ENCODE peak calls at places on chromosomes 5 and 9, in nine cellular contexts. Q is neural progenitor cell, U is PC-3, L is sigmoid colon, M is heart right ventricle, Z is heart left ventricle, B is cardiac muscle cell, P is PC-9, R is adrenal gland. E is an unnamed sample.
A peak's percentile ranks its signal among the peaks of the same experiment; 100 is the strongest.

GRCh38 chr5:114435885-114436299 is 74.0 kb downstream of the KCNN2 start:
- DNase-seq in Z (no peak), M (no peak), P (no peak), L (no peak), R (no peak), U (no peak), B (no peak), Q (no peak), E (no peak)

GRCh38 chr5:38370341-38371100 is 112.2 kb downstream of the EGFLAM start:
- DNase-seq in P (peak; percentile 21), Z (peak; percentile 63), Q (no peak), R (no peak), L (no peak), B (no peak), M (peak; percentile 39), U (no peak), E (no peak)

GRCh38 chr5:117954341-117954740 is 1034.0 kb downstream of the DTWD2 start:
- DNase-seq in Z (no peak), M (no peak), L (no peak), B (no peak), U (no peak), Q (no peak), P (no peak), R (no peak), E (no peak)

GRCh38 chr9:114303977-114304376 is 18.9 kb upstream of the ORM1 start:
- DNase-seq in R (peak; percentile 8), L (no peak), Q (no peak), Z (no peak), B (no peak), P (no peak), M (no peak), U (no peak), E (peak; percentile 32)

GRCh38 chr5:81391-82021 is 10.5 kb upstream of the PLEKHG4B start:
- DNase-seq in R (no peak), M (no peak), L (no peak), Q (peak; percentile 50), U (no peak), B (no peak), P (no peak), Z (no peak), E (no peak)

GRCh38 chr5:73654171-73654811 is 28.3 kb downstream of the ARHGEF28 start:
- DNase-seq in B (no peak), L (no peak), Z (no peak), P (peak; percentile 96), M (no peak), U (peak; percentile 43), R (no peak), Q (no peak), E (no peak)

GRCh38 chr5:151159649-151160373 is 2.2 kb upstream of the ANXA6 start:
- DNase-seq in M (no peak), L (no peak), P (no peak), B (no peak), U (no peak), R (no peak), Q (no peak), Z (no peak), E (no peak)

GRCh38 chr5:1552469-1553255 is 28.9 kb upstream of the LPCAT1 start:
- DNase-seq in L (peak; percentile 85), P (no peak), M (peak; percentile 51), R (no peak), Q (peak; percentile 53), B (no peak), Z (peak; percentile 55), U (no peak), E (no peak)

GRCh38 chr5:101278011-101278687 is 375.1 kb upstream of the ST8SIA4 start:
- DNase-seq in U (peak; percentile 71), R (no peak), Q (no peak), B (no peak), Z (no peak), P (peak; percentile 44), L (no peak), M (no peak), E (no peak)

GRCh38 chr5:178791976-178792375 is 61.5 kb upstream of the ZNF354A start:
- DNase-seq in P (no peak), L (peak; percentile 39), Q (no peak), M (no peak), Z (no peak), B (no peak), R (no peak), U (no peak), E (no peak)

GRCh38 chr9:87263291-87263690 is 234.4 kb upstream of the DAPK1 start:
- DNase-seq in R (no peak), L (no peak), M (no peak), Q (peak; percentile 45), B (no peak), U (no peak), P (no peak), Z (no peak), E (no peak)
- TF ChIP-seq CTCF in R (no peak), L (no peak), M (no peak), Q (peak; percentile 49), B (peak; percentile 11), U (no peak), P (no peak), Z (peak; percentile 18), E (no peak)

DNA sequence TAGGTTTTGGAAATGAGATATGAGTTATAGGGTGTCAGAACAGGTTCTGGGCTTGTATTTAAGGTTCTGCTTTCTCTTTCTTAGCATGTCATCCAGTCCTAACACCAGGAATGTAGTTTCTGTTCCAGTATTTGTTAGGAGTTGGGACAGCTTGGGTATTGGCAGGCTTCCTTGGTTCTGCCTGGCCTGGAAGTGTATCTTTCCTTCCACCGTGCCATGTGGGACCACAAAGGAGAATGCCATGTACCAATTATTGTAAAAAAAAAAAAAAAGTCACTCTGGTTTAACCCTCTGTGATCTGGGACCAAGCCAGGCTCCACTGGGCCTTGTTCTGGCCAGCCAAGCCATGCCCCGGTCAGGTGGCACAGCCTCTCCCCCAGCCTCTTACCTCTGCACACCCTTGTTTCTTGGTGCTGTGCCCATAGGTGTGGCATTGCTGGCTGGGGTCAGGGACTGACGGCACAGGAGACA is 47.8 kb downstream of the ARHGAP26 start:
- DNase-seq in U (peak; percentile 26), M (no peak), B (no peak), L (no peak), Q (no peak), Z (no peak), P (no peak), R (no peak), E (no peak)
- H3K27ac ChIP-seq in U (peak overlapping the region; percentile 97), M (peak overlapping the region; percentile 91), B (no peak overlapping the region), L (peak overlapping the region; percentile 32), Q (no peak overlapping the region), Z (no peak overlapping the region), P (peak overlapping the region; percentile 87), R (no peak overlapping the region), E (no peak overlapping the region)

GRCh38 chr5:44183312-44183711 is 205.9 kb downstream of the FGF10 start:
- DNase-seq in Z (no peak), P (no peak), M (no peak), B (no peak), L (no peak), U (no peak), R (no peak), Q (no peak), E (no peak)

GRCh38 chr5:44189255-44189654 is 200.0 kb downstream of the FGF10 start:
- DNase-seq in B (no peak), M (no peak), R (no peak), P (no peak), L (no peak), U (no peak), Q (no peak), Z (no peak), E (no peak)

GRCh38 chr5:44178414-44178813 is 210.8 kb downstream of the FGF10 start:
- DNase-seq in Z (no peak), P (no peak), M (no peak), B (no peak), U (peak; percentile 22), R (no peak), Q (no peak), L (no peak), E (no peak)

GRCh38 chr5:44183753-44184152 is 205.5 kb downstream of the FGF10 start:
- DNase-seq in M (no peak), R (no peak), Z (no peak), L (no peak), Q (peak; percentile 47), P (no peak), U (no peak), B (no peak), E (no peak)
- H3K4me3 ChIP-seq in M (no peak overlapping the region), R (no peak overlapping the region), Z (no peak overlapping the region), L (no peak overlapping the region), Q (no peak overlapping the region), P (no peak overlapping the region), U (no peak overlapping the region), B (no peak overlapping the region), E (no peak overlapping the region)

DNA sequence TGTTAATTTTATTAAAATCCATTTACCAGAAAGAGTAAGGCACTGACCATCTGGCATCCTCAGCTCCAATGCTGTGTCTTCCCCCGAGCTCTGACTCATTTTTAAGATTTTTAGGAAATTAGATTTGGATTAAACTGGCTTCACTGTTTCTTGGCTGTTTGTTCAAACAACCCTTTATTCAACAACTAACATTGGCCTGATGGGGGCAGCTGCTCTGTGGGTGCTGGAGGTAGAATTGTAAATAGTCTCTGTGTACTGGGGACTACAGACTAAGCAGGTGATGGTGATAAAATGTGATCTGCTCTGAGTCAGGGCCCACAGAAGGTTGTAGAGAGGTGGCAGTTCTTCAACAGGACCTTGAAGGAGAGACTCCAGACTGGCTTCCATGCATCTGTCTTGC is 2.9 kb downstream of the RABEPK start:
- DNase-seq in R (no peak), L (no peak), B (no peak), Q (no peak), U (no peak), P (no peak), M (no peak), Z (no peak), E (no peak)
- TF ChIP-seq CTCF in R (no peak), L (no peak), B (no peak), Q (no peak), U (no peak), P (no peak), M (no peak), Z (no peak), E (no peak)

GRCh38 chr5:35164860-35165542 is 65.3 kb downstream of the PRLR start:
- DNase-seq in Z (no peak), B (no peak), P (no peak), U (no peak), Q (no peak), M (no peak), R (no peak), L (no peak), E (no peak)
- H3K27ac ChIP-seq in Z (no peak overlapping the region), B (no peak overlapping the region), P (no peak overlapping the region), U (no peak overlapping the region), Q (no peak overlapping the region), M (no peak overlapping the region), R (no peak overlapping the region), L (no peak overlapping the region), E (no peak overlapping the region)

DNA sequence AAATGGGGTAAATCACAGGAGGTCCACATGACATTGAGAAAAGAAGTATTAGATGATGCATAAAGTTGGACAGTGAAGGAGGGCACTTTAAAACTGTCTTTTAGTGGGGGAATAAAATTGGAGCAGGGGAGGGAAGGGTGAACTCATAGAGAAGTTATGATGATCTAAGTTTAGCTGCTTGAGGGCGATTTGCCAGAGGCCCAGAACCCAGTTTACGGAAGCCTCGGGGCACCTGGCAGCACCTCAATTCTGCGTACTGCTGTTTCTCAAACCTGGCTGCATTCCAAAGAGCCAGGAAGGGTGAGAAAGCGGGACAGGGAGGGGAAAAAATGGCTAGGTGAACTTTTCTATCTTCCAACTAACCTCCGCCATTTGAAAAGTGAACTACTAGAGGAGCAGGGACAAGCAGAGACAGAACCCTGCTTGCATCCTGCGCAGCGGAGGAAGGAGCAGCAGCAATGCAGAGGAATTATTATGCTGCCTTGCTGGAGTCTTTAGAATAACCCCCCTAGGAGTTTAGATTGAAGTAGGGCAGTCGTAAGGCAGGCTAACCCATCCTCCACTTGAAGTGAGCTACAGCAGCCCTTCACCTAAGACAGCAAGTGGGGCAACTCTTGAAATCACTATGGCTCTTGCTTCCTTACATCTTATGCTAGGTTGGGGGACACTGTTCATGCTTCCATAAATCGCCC is 316.8 kb downstream of the BRINP1 start:
- DNase-seq in Z (peak; percentile 61), B (no peak), R (no peak), P (no peak), Q (no peak), U (no peak), L (peak; percentile 71), M (peak; percentile 38), E (no peak)
- H3K4me3 ChIP-seq in Z (peak overlapping the region; percentile 36), B (no peak overlapping the region), R (no peak overlapping the region), P (no peak overlapping the region), Q (no peak overlapping the region), U (no peak overlapping the region), L (no peak overlapping the region), M (no peak overlapping the region), E (no peak overlapping the region)